ENCODE peak calls at places on chromosome 21, in four cellular contexts. Y is HepG2, B is SK-N-SH, V is K562. H is an unnamed sample.

GRCh38 chr21:31630062-31630711 is 29.3 kb upstream of the SOD1 start:
- DNase-seq in Y (peak; percentile 3), B (no peak), V (no peak), H (peak; percentile 75)

GRCh38 chr21:42496839-42497202 is 797 bp upstream of the RSPH1 start:
- DNase-seq in V (no peak), B (peak; percentile 46), Y (no peak), H (no peak)

GRCh38 chr21:44420416-44421205 is 34.7 kb upstream of the LRRC3 start:
- DNase-seq in V (no peak), B (no peak), Y (no peak), H (no peak)

GRCh38 chr21:43938751-43939442 is 73.2 kb upstream of the TRAPPC10 start:
- DNase-seq in B (peak; percentile 90), Y (peak; percentile 81), V (peak; percentile 98), H (peak; percentile 27)

GRCh38 chr21:27244356-27244755 is 277.5 kb upstream of the ADAMTS5 start:
- DNase-seq in V (no peak), Y (no peak), B (no peak), H (no peak)

GRCh38 chr21:21238882-21239400 is 240.7 kb downstream of the NCAM2 start:
- DNase-seq in V (no peak), Y (no peak), B (peak; percentile 5), H (no peak)

GRCh38 chr21:32581732-32582131 is 3.6 kb downstream of the TCP10L start:
- DNase-seq in B (no peak), Y (no peak), V (no peak), H (no peak)

GRCh38 chr21:17921579-17922530 is 102.7 kb upstream of the C21orf91 start:
- DNase-seq in V (no peak), Y (no peak), B (peak; percentile 19), H (no peak)

GRCh38 chr21:31294691-31295090 is 49.4 kb downstream of the TIAM1 start:
- DNase-seq in V (no peak), B (no peak), Y (no peak), H (no peak)

GRCh38 chr21:17003763-17004373 is 509.0 kb upstream of the CXADR start:
- DNase-seq in V (no peak), B (no peak), Y (no peak), H (no peak)

GRCh38 chr21:32411366-32412161 is 942 bp upstream of the EVA1C start:
- DNase-seq in B (peak; percentile 60), V (peak; percentile 58), Y (no peak), H (no peak)

GRCh38 chr21:44940116-44940631 is 345 bp downstream of the SLX9 start:
- DNase-seq in V (no peak), Y (no peak), B (no peak), H (no peak)

GRCh38 chr21:44455524-44456206 is 355 bp downstream of the LRRC3 start:
- DNase-seq in V (peak; percentile 24), Y (no peak), B (peak; percentile 82), H (no peak)

GRCh38 chr21:42343101-42343500 is 7.7 kb downstream of the TFF2 start:
- DNase-seq in Y (no peak), B (no peak), V (no peak), H (no peak)

GRCh38 chr21:32844653-32845443 is 73.3 kb upstream of the PAXBP1 start:
- DNase-seq in Y (no peak), B (no peak), V (no peak), H (peak; percentile 21)

GRCh38 chr21:26140185-26140584 is 30.4 kb downstream of the APP start:
- DNase-seq in B (no peak), V (no peak), Y (peak; percentile 50), H (peak; percentile 90)

GRCh38 chr21:22536511-22536910 is 1538.3 kb downstream of the NCAM2 start:
- DNase-seq in B (no peak), Y (no peak), V (no peak), H (no peak)

GRCh38 chr21:26115346-26115745 is 55.2 kb downstream of the APP start:
- DNase-seq in Y (no peak), V (no peak), B (peak; percentile 30), H (no peak)

GRCh38 chr21:39313042-39313456 is 383 bp downstream of the BRWD1 start:
- DNase-seq in V (peak; percentile 77), B (peak; percentile 58), Y (no peak), H (no peak)

GRCh38 chr21:38057626-38058025 is 141.4 kb upstream of the KCNJ6 start:
- DNase-seq in V (no peak), B (no peak), Y (no peak), H (no peak)

GRCh38 chr21:38056481-38056880 is 140.2 kb upstream of the KCNJ6 start:
- DNase-seq in Y (no peak), V (no peak), B (no peak), H (no peak)

DNA sequence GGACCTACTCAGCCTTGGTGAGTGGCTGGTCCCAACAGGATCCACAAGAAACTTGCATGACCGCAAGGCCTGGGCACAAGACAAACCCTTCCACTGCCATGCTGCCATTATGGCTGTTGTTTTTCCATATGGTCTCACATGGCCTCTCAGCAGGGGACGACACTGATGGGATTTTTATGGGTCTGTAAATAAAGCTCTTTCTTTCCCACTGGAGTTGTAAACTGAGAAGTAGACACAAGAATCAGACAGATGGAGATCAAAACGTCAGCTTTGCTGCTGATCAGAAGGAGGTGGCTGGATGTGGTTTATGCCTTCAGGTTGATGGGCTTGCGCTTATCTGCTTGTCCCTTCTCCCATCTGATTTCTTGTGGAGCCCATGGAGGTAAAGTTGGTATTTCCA is 138.1 kb upstream of the KCNJ6 start:
- DNase-seq in B (no peak), V (no peak), Y (no peak), H (no peak)
- TF ChIP-seq ELF1 in B (no peak), V (no peak), Y (no peak), H (no peak)

GRCh38 chr21:29264721-29265120 is 34.0 kb upstream of the BACH1 start:
- DNase-seq in B (no peak), V (no peak), Y (no peak), H (no peak)

GRCh38 chr21:29267666-29268065 is 31.1 kb upstream of the BACH1 start:
- DNase-seq in V (no peak), B (no peak), Y (no peak), H (no peak)

GRCh38 chr21:29261555-29262540 is 36.9 kb upstream of the BACH1 start:
- DNase-seq in B (no peak), Y (no peak), V (no peak), H (no peak)

GRCh38 chr21:29260461-29260860 is 38.3 kb upstream of the BACH1 start:
- DNase-seq in B (no peak), Y (no peak), V (no peak), H (no peak)

GRCh38 chr21:29265690-29266479 is 32.8 kb upstream of the BACH1 start:
- DNase-seq in Y (no peak), V (no peak), B (no peak), H (no peak)
- H2AFZ ChIP-seq in Y (no peak overlapping the region), V (no peak overlapping the region), B (no peak overlapping the region), H (no peak overlapping the region)

GRCh38 chr21:28391938-28392337 is 600.7 kb downstream of the LTN1 start:
- DNase-seq in V (no peak), Y (no peak), B (no peak), H (no peak)
- H3K27ac ChIP-seq in V (no peak overlapping the region), Y (no peak overlapping the region), B (no peak overlapping the region), H (no peak overlapping the region)

DNA sequence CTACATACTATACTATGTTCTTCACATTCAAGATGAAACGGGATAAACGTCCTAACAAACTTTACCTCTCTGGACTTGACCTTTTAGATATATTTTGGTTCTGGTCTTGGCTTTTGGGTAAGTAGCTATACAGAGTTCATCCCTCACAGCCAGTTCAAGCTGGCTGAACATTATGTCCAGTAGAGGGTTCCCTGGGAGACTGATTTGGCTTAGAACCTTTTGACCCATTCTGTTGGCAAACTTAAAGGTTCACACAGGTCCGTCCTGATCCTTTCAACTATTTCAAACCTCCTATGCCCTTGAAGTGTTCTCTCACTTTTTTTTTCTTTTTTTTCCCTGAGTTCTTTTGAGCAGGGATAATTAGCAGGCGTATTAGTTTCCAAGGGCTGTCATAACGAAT is 257.7 kb upstream of the USP25 start:
- DNase-seq in B (no peak), V (no peak), Y (no peak), H (no peak)
- TF ChIP-seq ELF1 in B (no peak), V (no peak), Y (no peak), H (no peak)

GRCh38 chr21:29725025-29725736 is 214.6 kb downstream of the GRIK1 start:
- DNase-seq in B (no peak), V (no peak), Y (peak; percentile 32), H (no peak)
- H2AFZ ChIP-seq in B (no peak overlapping the region), V (peak overlapping the region; percentile 86), Y (no peak overlapping the region), H (no peak overlapping the region)

GRCh38 chr21:35337573-35337972 is 288.5 kb upstream of the RUNX1 start:
- DNase-seq in Y (no peak), B (no peak), V (no peak), H (no peak)

GRCh38 chr21:35336534-35336933 is 287.4 kb upstream of the RUNX1 start:
- DNase-seq in Y (no peak), B (no peak), V (peak; percentile 35), H (no peak)

GRCh38 chr21:35340273-35340672 is 291.2 kb upstream of the RUNX1 start:
- DNase-seq in Y (peak; percentile 5), V (no peak), B (no peak), H (peak; percentile 22)

GRCh38 chr21:35338881-35339632 is 290.0 kb upstream of the RUNX1 start:
- DNase-seq in Y (no peak), V (no peak), B (no peak), H (no peak)

GRCh38 chr21:35338281-35338680 is 289.2 kb upstream of the RUNX1 start:
- DNase-seq in B (no peak), Y (no peak), V (no peak), H (no peak)
- H3K27ac ChIP-seq in B (no peak overlapping the region), Y (no peak overlapping the region), V (no peak overlapping the region), H (no peak overlapping the region)

H was measured in HCT116.